ENCODE peak calls at places on chromosome 1, in ten cellular contexts. B is NCI-H1092 treated with DMSO at 0.1 percent for 48 hours; G is AG08396; K is amniotic epithelial cell; L is GM12891; D is amniotic stem cell; I is LoVo; Y is activated T-helper 1 cell treated with anti-CD3 and anti-CD28 coated beads, Interleukin-12 subunit alpha, Interleukin-12 subunit beta, Interleukin-2, Interleukin-4 antibody, amounts not matched to agents 30 ng/mL and 10 ng/mL and 1 ng/mL, durations not matched to agents 14 hours and 24 hours and 36 hours; W is hippocampal formation; S is psoas muscle. V is an unnamed sample.

GRCh38 chr1:209607102-209607794 is 23.7 kb downstream of the CAMK1G start:
- DNase-seq in W (no peak), K (peak; percentile 38), Y (peak; percentile 39), I (no peak), L (no peak), S (no peak), D (no peak), B (no peak), G (peak; percentile 55), V (no peak)

GRCh38 chr1:154423303-154423987 is 18.3 kb downstream of the IL6R start:
- DNase-seq in S (peak; percentile 31), Y (no peak), B (no peak), W (peak; percentile 81), L (no peak), G (peak; percentile 43), I (no peak), D (no peak), K (no peak), V (no peak)

GRCh38 chr1:93692983-93693591 is 11.4 kb upstream of the BCAR3 start:
- DNase-seq in D (peak; percentile 76), S (no peak), G (peak; percentile 79), K (peak; percentile 69), I (peak; percentile 88), B (no peak), Y (peak; percentile 26), W (no peak), L (peak; percentile 27), V (peak; percentile 5)

GRCh38 chr1:200154069-200154767 is 126.7 kb downstream of the NR5A2 start:
- DNase-seq in D (no peak), K (peak; percentile 77), B (no peak), Y (peak; percentile 67), W (no peak), I (no peak), S (no peak), L (peak; percentile 33), G (no peak), V (peak; percentile 93)

GRCh38 chr1:153348511-153349362 is at the start of gene PGLYRP4:
- DNase-seq in G (no peak), L (no peak), B (no peak), W (no peak), D (no peak), I (no peak), Y (no peak), K (no peak), S (no peak), V (no peak)

GRCh38 chr1:51445346-51446090 is 73.5 kb downstream of the EPS15 start:
- DNase-seq in G (no peak), D (no peak), W (peak; percentile 1), I (no peak), Y (no peak), K (no peak), B (no peak), L (no peak), S (no peak), V (no peak)

GRCh38 chr1:243409284-243409683 is 153.4 kb downstream of the SDCCAG8 start:
- DNase-seq in G (no peak), B (no peak), W (no peak), L (no peak), D (no peak), S (no peak), Y (no peak), K (peak; percentile 24), I (no peak), V (peak; percentile 16)

GRCh38 chr1:28028873-28029654 is 59.3 kb downstream of the EYA3 start:
- DNase-seq in W (no peak), K (peak; percentile 30), B (no peak), D (no peak), G (no peak), L (no peak), S (no peak), I (no peak), Y (no peak), V (no peak)

GRCh38 chr1:229893762-229894444 is 173.1 kb upstream of the GALNT2 start:
- DNase-seq in Y (no peak), W (no peak), G (no peak), K (no peak), I (peak; percentile 39), D (no peak), L (no peak), B (no peak), S (no peak), V (no peak)

GRCh38 chr1:231386472-231386871 is 35.6 kb downstream of the EGLN1 start:
- DNase-seq in W (no peak), S (no peak), G (no peak), Y (no peak), L (no peak), I (no peak), B (no peak), K (no peak), D (no peak), V (no peak)

GRCh38 chr1:16124377-16125087 is 31.3 kb downstream of the EPHA2 start:
- DNase-seq in D (no peak), S (peak; percentile 39), W (no peak), K (no peak), I (no peak), G (no peak), L (no peak), B (no peak), Y (no peak), V (no peak)

GRCh38 chr1:239718997-239719628 is 332.7 kb downstream of the CHRM3 start:
- DNase-seq in G (no peak), K (no peak), D (no peak), W (no peak), S (no peak), B (no peak), Y (peak; percentile 32), L (no peak), I (no peak), V (no peak)

GRCh38 chr1:227945891-227946623 is 1.7 kb downstream of the WNT9A start:
- DNase-seq in Y (no peak), K (peak; percentile 32), B (peak; percentile 78), L (no peak), I (peak; percentile 85), S (peak; percentile 94), D (peak; percentile 33), G (peak; percentile 89), W (no peak), V (no peak)

GRCh38 chr1:218380125-218380977 is 35.2 kb downstream of the TGFB2 start:
- DNase-seq in I (peak; percentile 60), K (peak; percentile 77), B (no peak), L (no peak), D (no peak), G (peak; percentile 27), Y (no peak), W (no peak), S (no peak), V (no peak)

GRCh38 chr1:21878009-21878809 is 58.9 kb downstream of the HSPG2 start:
- DNase-seq in D (no peak), B (no peak), G (no peak), Y (no peak), L (no peak), S (peak; percentile 45), W (no peak), K (no peak), I (no peak), V (no peak)

GRCh38 chr1:59765036-59765730 is 49.6 kb upstream of the HOOK1 start:
- DNase-seq in L (no peak), B (no peak), W (no peak), K (peak; percentile 10), D (no peak), S (no peak), I (no peak), G (no peak), Y (no peak), V (no peak)

GRCh38 chr1:33256335-33256700 is at the start of gene ZNF362:
- DNase-seq in D (no peak), S (peak; percentile 83), G (peak; percentile 89), B (peak; percentile 70), I (peak; percentile 56), L (peak; percentile 78), K (peak; percentile 62), Y (peak; percentile 61), W (peak; percentile 38), V (peak; percentile 67)

GRCh38 chr1:159196543-159196942 is 8.1 kb upstream of the ACKR1 start:
- DNase-seq in S (no peak), G (no peak), L (no peak), B (no peak), K (no peak), D (no peak), I (no peak), W (no peak), Y (no peak), V (no peak)

GRCh38 chr1:55074455-55074854 is 35.1 kb downstream of the PCSK9 start:
- DNase-seq in L (no peak), G (no peak), W (no peak), B (no peak), Y (no peak), D (no peak), S (no peak), I (no peak), K (no peak), V (no peak)

GRCh38 chr1:183724350-183725042 is 71.4 kb upstream of the APOBEC4 start:
- DNase-seq in I (no peak), S (no peak), G (no peak), L (no peak), K (no peak), B (no peak), Y (no peak), W (no peak), D (no peak), V (no peak)

GRCh38 chr1:180580237-180580636 is 21.5 kb downstream of the OVAAL start:
- DNase-seq in W (no peak), B (peak; percentile 27), L (no peak), Y (no peak), K (peak; percentile 32), I (peak; percentile 55), G (peak; percentile 31), S (no peak), D (no peak), V (no peak)

GRCh38 chr1:108016451-108016920 is 51.5 kb upstream of the VAV3 start:
- DNase-seq in B (no peak), D (no peak), Y (no peak), I (peak; percentile 17), W (no peak), S (no peak), K (peak; percentile 56), G (no peak), L (no peak), V (peak; percentile 68)

GRCh38 chr1:225388372-225388771 is 39.5 kb downstream of the LBR start:
- DNase-seq in Y (no peak), B (no peak), D (peak; percentile 22), W (no peak), I (no peak), K (peak; percentile 33), S (no peak), G (no peak), L (no peak), V (no peak)

GRCh38 chr1:162011337-162012012 is 12.2 kb downstream of the OLFML2B start:
- DNase-seq in S (no peak), L (no peak), W (no peak), G (no peak), B (no peak), K (no peak), I (no peak), Y (no peak), D (no peak), V (no peak)

GRCh38 chr1:17669866-17670451 is 85.2 kb upstream of the ACTL8 start:
- DNase-seq in K (no peak), I (no peak), W (no peak), D (no peak), L (no peak), Y (no peak), S (peak; percentile 76), B (no peak), G (no peak), V (no peak)

GRCh38 chr1:192810253-192810880 is 1.5 kb downstream of the RGS2 start:
- DNase-seq in L (no peak), S (no peak), B (peak; percentile 30), G (no peak), Y (no peak), W (peak; percentile 39), I (peak; percentile 9), K (peak; percentile 54), D (no peak), V (peak; percentile 48)

GRCh38 chr1:91282695-91283420 is 121.8 kb downstream of the HFM1 start:
- DNase-seq in G (peak; percentile 68), K (peak; percentile 66), D (peak; percentile 12), S (no peak), L (peak; percentile 23), B (peak; percentile 52), I (peak; percentile 75), Y (peak; percentile 7), W (peak; percentile 71), V (peak; percentile 14)